ENCODE peak calls at places on chromosomes 6 and 20, in eight cellular contexts. Q is GM23338, C is psoas muscle, J is thoracic aorta, S is right cardiac atrium, Z is uterus, X is SJCRH30, P is hepatocyte. V is an unnamed sample.

GRCh38 chr6:129644567-129645015 is 65.4 kb downstream of the ARHGAP18 start:
- DNase-seq in Q (no peak), C (no peak), J (no peak), S (no peak), Z (no peak), X (no peak), P (no peak), V (no peak)

GRCh38 chr6:142279350-142280180 is 22.2 kb upstream of the ADGRG6 start:
- DNase-seq in Q (no peak), C (no peak), J (no peak), S (no peak), Z (no peak), X (no peak), P (no peak), V (no peak)

GRCh38 chr6:139474145-139475108 is 100.0 kb upstream of the CITED2 start:
- DNase-seq in Q (peak; percentile 54), C (no peak), J (no peak), S (no peak), Z (no peak), X (peak; percentile 69), P (peak; percentile 33), V (peak; percentile 16)

GRCh38 chr20:61437280-61438206 is 185.5 kb downstream of the CDH4 start:
- DNase-seq in Q (peak; percentile 64), C (no peak), J (no peak), S (peak; percentile 77), Z (no peak), X (no peak), P (no peak), V (no peak)

GRCh38 chr6:25165817-25166216 is 113.4 kb upstream of the CARMIL1 start:
- DNase-seq in Q (no peak), C (no peak), J (no peak), S (no peak), Z (no peak), X (no peak), P (no peak), V (no peak)

GRCh38 chr6:41502607-41503434 is 43.4 kb upstream of the FOXP4 start:
- DNase-seq in Q (peak; percentile 87), C (peak; percentile 61), J (no peak), S (peak; percentile 68), Z (peak; percentile 34), X (peak; percentile 77), P (peak; percentile 56), V (no peak)

GRCh38 chr20:21396045-21396893 is 1.1 kb downstream of the NKX2-4 start:
- DNase-seq in Q (peak; percentile 66), C (no peak), J (no peak), S (no peak), Z (no peak), X (no peak), P (peak; percentile 22), V (no peak)

GRCh38 chr6:126539022-126539421 is 199.1 kb downstream of the CENPW start:
- DNase-seq in Q (no peak), C (no peak), J (no peak), S (no peak), Z (no peak), X (no peak), P (no peak), V (no peak)

GRCh38 chr6:28884423-28885148 is 39.2 kb downstream of the TRIM27 start:
- DNase-seq in Q (no peak), C (no peak), J (no peak), S (no peak), Z (no peak), X (no peak), P (no peak), V (no peak)

GRCh38 chr6:52562915-52563314 is 13.9 kb downstream of the TRAM2 start:
- DNase-seq in Q (no peak), C (no peak), J (no peak), S (no peak), Z (no peak), X (no peak), P (no peak), V (no peak)

GRCh38 chr20:31560094-31560899 is 44.8 kb upstream of the ID1 start:
- DNase-seq in Q (peak; percentile 92), C (peak; percentile 85), J (no peak), S (peak; percentile 76), Z (peak; percentile 64), X (peak; percentile 72), P (peak; percentile 83), V (peak; percentile 74)

GRCh38 chr6:23952214-23952613 is 173.8 kb upstream of the NRSN1 start:
- DNase-seq in Q (no peak), C (no peak), J (no peak), S (no peak), Z (no peak), X (no peak), P (no peak), V (no peak)

GRCh38 chr6:85436408-85436807 is 13.5 kb upstream of the NT5E start:
- DNase-seq in Q (no peak), C (no peak), J (no peak), S (no peak), Z (no peak), X (no peak), P (no peak), V (no peak)

GRCh38 chr20:61126369-61127195 is 125.5 kb upstream of the CDH4 start:
- DNase-seq in Q (no peak), C (no peak), J (no peak), S (no peak), Z (no peak), X (no peak), P (no peak), V (no peak)

GRCh38 chr6:154737424-154737823 is 4.2 kb downstream of the SCAF8 start:
- DNase-seq in Q (no peak), C (no peak), J (no peak), S (no peak), Z (no peak), X (no peak), P (no peak), V (no peak)

GRCh38 chr6:167849846-167850459 is 23.2 kb downstream of the AFDN start:
- DNase-seq in Q (peak; percentile 86), C (no peak), J (no peak), S (no peak), Z (no peak), X (no peak), P (peak; percentile 39), V (no peak)

GRCh38 chr6:19851273-19852089 is 14.3 kb downstream of the ID4 start:
- DNase-seq in Q (peak; percentile 87), C (no peak), J (no peak), S (no peak), Z (peak; percentile 28), X (peak; percentile 37), P (peak; percentile 84), V (no peak)

GRCh38 chr6:43220439-43220951 is 8.8 kb downstream of the DNPH1 start:
- DNase-seq in Q (no peak), C (peak; percentile 46), J (no peak), S (no peak), Z (no peak), X (no peak), P (no peak), V (no peak)

GRCh38 chr6:133939778-133940667 is 13.0 kb upstream of the TBPL1 start:
- DNase-seq in Q (no peak), C (no peak), J (no peak), S (no peak), Z (no peak), X (no peak), P (no peak), V (no peak)

GRCh38 chr20:48006036-48006833 is 221.0 kb upstream of the SULF2 start:
- DNase-seq in Q (no peak), C (no peak), J (no peak), S (no peak), Z (no peak), X (no peak), P (no peak), V (no peak)

GRCh38 chr6:128158496-128158895 is 257.6 kb upstream of the THEMIS start:
- DNase-seq in Q (no peak), C (no peak), J (no peak), S (no peak), Z (no peak), X (no peak), P (no peak), V (no peak)

DNA sequence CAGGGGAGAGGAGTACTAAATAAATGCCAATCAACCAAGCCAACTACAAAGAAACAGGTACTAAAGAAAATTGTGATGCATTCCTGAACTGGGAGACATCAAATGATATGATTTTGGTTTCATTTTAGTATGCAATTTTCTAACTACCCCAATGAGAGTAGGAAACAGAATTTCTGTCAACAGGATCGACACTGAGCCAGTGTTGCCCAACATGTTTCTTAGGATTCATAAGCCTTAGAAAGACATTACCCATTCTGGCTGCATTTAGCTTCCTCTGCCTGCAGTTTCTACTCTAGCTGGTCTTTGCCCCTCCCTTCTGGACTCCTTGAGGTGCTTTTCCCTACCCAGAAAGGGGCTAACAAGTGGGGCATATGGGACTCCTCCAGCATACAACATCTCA is 49.8 kb downstream of the KCTD20 start:
- DNase-seq in Q (no peak), C (no peak), J (no peak), S (no peak), Z (no peak), X (no peak), P (no peak), V (no peak)
- H3K27ac ChIP-seq in Q (peak overlapping the region; percentile 39), C (no peak overlapping the region), J (no peak overlapping the region), S (no peak overlapping the region), Z (no peak overlapping the region), X (no peak overlapping the region), P (no peak overlapping the region), V (no peak overlapping the region)

GRCh38 chr6:101016163-101016562 is 135.0 kb upstream of the ASCC3 start:
- DNase-seq in Q (no peak), C (no peak), J (no peak), S (no peak), Z (no peak), X (no peak), P (no peak), V (no peak)
- H3K27ac ChIP-seq in Q (no peak overlapping the region), C (no peak overlapping the region), J (no peak overlapping the region), S (no peak overlapping the region), Z (no peak overlapping the region), X (no peak overlapping the region), P (no peak overlapping the region), V (no peak overlapping the region)

GRCh38 chr6:46130665-46131064 is 876 bp downstream of the ENPP4 start:
- DNase-seq in Q (no peak), C (no peak), J (no peak), S (no peak), Z (no peak), X (no peak), P (no peak), V (no peak)

GRCh38 chr6:46134216-46134615 is 4.4 kb downstream of the ENPP4 start:
- DNase-seq in Q (no peak), C (no peak), J (no peak), S (no peak), Z (no peak), X (no peak), P (no peak), V (no peak)

GRCh38 chr6:46128476-46128875 is 1.3 kb upstream of the ENPP4 start:
- DNase-seq in Q (no peak), C (no peak), J (no peak), S (no peak), Z (no peak), X (no peak), P (no peak), V (no peak)

GRCh38 chr6:46129301-46129633 is 522 bp upstream of the ENPP4 start:
- DNase-seq in Q (no peak), C (no peak), J (no peak), S (no peak), Z (no peak), X (no peak), P (no peak), V (peak; percentile 3)

GRCh38 chr6:46129634-46130505 is at the start of gene ENPP4:
- DNase-seq in Q (peak; percentile 90), C (peak; percentile 95), J (peak; percentile 52), S (peak; percentile 90), Z (peak; percentile 73), X (peak; percentile 6), P (peak; percentile 94), V (peak; percentile 92)
- H3K27ac ChIP-seq in Q (no peak within 1 kb of the TSS), C (peak within 1 kb of the TSS; percentile 81), J (peak within 1 kb of the TSS; percentile 71), S (peak within 1 kb of the TSS; percentile 86), Z (peak within 1 kb of the TSS; percentile 64), X (no peak within 1 kb of the TSS), P (peak within 1 kb of the TSS; percentile 52), V (peak within 1 kb of the TSS; percentile 92)

GRCh38 chr6:137873273-137873762 is 6.3 kb downstream of the TNFAIP3 start:
- DNase-seq in Q (peak; percentile 24), C (peak; percentile 62), J (peak; percentile 63), S (peak; percentile 66), Z (peak; percentile 74), X (no peak), P (peak; percentile 81), V (peak; percentile 69)
- H3K27ac ChIP-seq in Q (no peak overlapping the region), C (peak overlapping the region; percentile 25), J (peak overlapping the region; percentile 20), S (no peak overlapping the region), Z (peak overlapping the region; percentile 54), X (no peak overlapping the region), P (peak overlapping the region; percentile 69), V (peak overlapping the region; percentile 34)